ENCODE peak calls at places on chromosomes 12 and 14, in six cellular contexts. X is osteocyte, N is RWPE1, P is astrocyte of the spinal cord, I is IMR-90, K is neural crest cell. J is an unnamed sample.

GRCh38 chr14:30584058-30584630 is 25.2 kb downstream of the G2E3 start:
- DNase-seq in I (peak), P (no peak), N (no peak), K (no peak), X (no peak), J (no peak)

GRCh38 chr14:55717621-55718020 is 137.6 kb downstream of the KTN1 start:
- DNase-seq in N (no peak), I (no peak), P (no peak), K (no peak), X (no peak), J (no peak)

GRCh38 chr12:115322275-115322674 is 638.3 kb upstream of the TBX3 start:
- DNase-seq in K (no peak), I (peak), P (peak), N (peak), X (no peak), J (no peak)

GRCh38 chr12:52847335-52848102 is 1.3 kb downstream of the KRT78 start:
- DNase-seq in N (peak), K (no peak), X (no peak), P (peak), I (no peak), J (peak)

GRCh38 chr12:53425515-53426150 is 2.0 kb downstream of the AMHR2 start:
- DNase-seq in P (no peak), K (no peak), I (no peak), X (no peak), N (no peak), J (no peak)

GRCh38 chr12:88029093-88029665 is at the start of gene C12orf50:
- DNase-seq in I (no peak), P (no peak), K (no peak), X (no peak), N (no peak), J (no peak)

GRCh38 chr14:60249321-60250251 is 565 bp downstream of the PPM1A start:
- DNase-seq in I (peak), K (peak), P (peak), X (peak), N (peak), J (peak)

GRCh38 chr14:101120636-101121398 is 217.3 kb upstream of the RTL1 start:
- DNase-seq in P (peak), N (no peak), I (no peak), X (peak), K (no peak), J (no peak)

GRCh38 chr12:31790759-31791158 is 61.9 kb upstream of the AMN1 start:
- DNase-seq in I (no peak), K (no peak), P (no peak), N (no peak), X (no peak), J (no peak)

GRCh38 chr12:52871291-52871961 is 22.6 kb upstream of the KRT78 start:
- DNase-seq in K (no peak), I (peak), N (peak), P (peak), X (peak), J (peak)

GRCh38 chr12:94261119-94261518 is 112.7 kb downstream of the PLXNC1 start:
- DNase-seq in K (no peak), P (no peak), N (no peak), I (no peak), X (no peak), J (no peak)
- TF ChIP-seq CTCF in K (no peak), P (no peak), N (no peak), I (no peak), X (no peak), J (no peak)

GRCh38 chr12:27243804-27244679 is at the start of gene STK38L:
- DNase-seq in K (peak), I (peak), P (peak), N (peak), X (peak), J (peak)
- TF ChIP-seq CTCF in K (peak), I (peak), P (peak), N (no peak), X (peak), J (no peak)

GRCh38 chr12:41122894-41123293 is 65.2 kb upstream of the PDZRN4 start:
- DNase-seq in I (no peak), P (no peak), X (no peak), N (no peak), K (no peak), J (no peak)
- TF ChIP-seq CTCF in I (no peak), P (no peak), X (no peak), N (no peak), K (no peak), J (no peak)

GRCh38 chr12:47074757-47075156 is 4.7 kb upstream of the PCED1B start:
- DNase-seq in X (no peak), K (no peak), P (no peak), N (no peak), I (no peak), J (no peak)

GRCh38 chr12:47073951-47074350 is 5.5 kb upstream of the PCED1B start:
- DNase-seq in N (no peak), I (no peak), K (no peak), X (no peak), P (no peak), J (no peak)

GRCh38 chr12:47067778-47068431 is 11.5 kb upstream of the PCED1B start:
- DNase-seq in N (no peak), K (no peak), X (no peak), P (no peak), I (no peak), J (no peak)

GRCh38 chr12:47068539-47068938 is 10.9 kb upstream of the PCED1B start:
- DNase-seq in K (no peak), I (no peak), N (no peak), X (peak), P (peak), J (no peak)

DNA sequence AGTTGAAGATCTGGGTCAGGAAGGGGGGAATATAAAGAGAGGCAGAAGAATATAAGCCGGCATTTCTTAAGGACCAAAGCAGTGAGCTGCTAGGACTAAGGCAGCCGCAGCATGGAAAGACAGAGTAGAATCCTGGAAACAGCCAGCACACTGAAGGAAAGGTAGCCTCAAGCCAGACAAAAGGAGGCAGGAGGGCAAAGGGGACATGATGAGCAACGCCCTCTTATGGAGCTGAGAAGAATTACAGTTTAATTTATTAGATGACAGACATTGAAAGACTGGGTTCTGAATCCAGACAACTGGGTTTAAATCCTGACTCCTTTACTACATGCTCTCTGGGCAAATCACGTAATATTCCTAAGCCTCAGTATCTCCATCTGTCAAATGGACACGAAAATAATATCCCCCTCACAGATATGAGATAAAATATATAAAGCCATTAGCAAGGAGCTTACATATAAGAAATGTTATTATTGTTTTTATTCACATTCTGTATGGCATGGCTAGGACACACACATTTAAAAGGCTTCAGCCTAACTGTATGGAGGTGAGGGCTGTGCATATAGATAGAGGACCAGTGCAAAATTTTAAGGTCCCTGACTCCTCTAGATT is 8.1 kb upstream of the PCED1B start:
- DNase-seq in N (no peak), I (no peak), P (no peak), K (no peak), X (no peak), J (no peak)
- TF ChIP-seq CTCF in N (peak), I (peak), P (peak), K (peak), X (peak), J (peak)

GRCh38 chr12:91367234-91367849 is 184.7 kb upstream of the DCN start:
- DNase-seq in N (peak), I (peak), P (peak), X (no peak), K (no peak), J (no peak)
- TF ChIP-seq CTCF in N (peak), I (peak), P (peak), X (peak), K (peak), J (peak)

GRCh38 chr12:125340791-125341190 is 275.6 kb downstream of the AACS start:
- DNase-seq in K (no peak), I (peak), N (no peak), X (no peak), P (peak), J (peak)

GRCh38 chr12:125351788-125352187 is 286.6 kb downstream of the AACS start:
- DNase-seq in P (no peak), I (no peak), N (no peak), K (no peak), X (no peak), J (no peak)

GRCh38 chr12:125343649-125344048 is 278.4 kb downstream of the AACS start:
- DNase-seq in I (no peak), P (no peak), K (no peak), X (no peak), N (no peak), J (no peak)

GRCh38 chr12:125341422-125341821 is 276.2 kb downstream of the AACS start:
- DNase-seq in X (no peak), K (no peak), N (no peak), I (no peak), P (no peak), J (no peak)

DNA sequence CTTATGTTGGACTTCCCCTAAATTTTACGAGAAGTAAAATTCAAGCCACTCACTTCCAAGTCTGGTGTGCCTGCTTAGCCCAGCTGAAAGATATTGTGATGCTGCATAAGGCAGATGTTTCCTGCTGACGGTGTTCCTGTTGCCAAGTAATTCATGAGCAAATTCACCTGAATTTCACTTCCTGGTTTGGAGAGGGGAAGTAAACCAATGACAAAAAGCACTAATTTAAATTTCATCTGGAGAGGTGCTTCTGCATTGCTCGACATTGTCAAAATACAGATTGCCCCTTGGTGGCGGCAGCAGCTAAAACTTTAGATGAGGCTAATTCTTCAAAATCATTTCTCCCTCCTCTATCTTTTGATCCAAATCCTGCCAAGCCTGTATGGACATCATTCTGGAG is 281.1 kb downstream of the AACS start:
- DNase-seq in X (no peak), K (no peak), P (no peak), I (no peak), N (no peak), J (no peak)
- TF ChIP-seq CTCF in X (no peak), K (no peak), P (no peak), I (no peak), N (no peak), J (no peak)

GRCh38 chr14:39218171-39218769 is 15.4 kb upstream of the MIA2 start:
- DNase-seq in P (peak), X (no peak), K (no peak), I (peak), N (peak), J (no peak)
- TF ChIP-seq CTCF in P (no peak), X (no peak), K (no peak), I (no peak), N (no peak), J (no peak)

J was measured in Calu3.